ENCODE peak calls at places on chromosome 17, in five cellular contexts. Y, H, M, N and B are unnamed samples.

GRCh38 chr17:927611-928461 is 51.7 kb downstream of the NXN start:
- DNase-seq in M (peak), N (peak), H (no peak), Y (no peak), B (peak)

GRCh38 chr17:59617141-59617757 is 2.4 kb upstream of the CLTC start:
- DNase-seq in N (no peak), Y (no peak), H (no peak), M (no peak), B (no peak)

GRCh38 chr17:18258356-18259038 is at the start of gene FLII:
- DNase-seq in N (peak), M (peak), Y (no peak), H (no peak), B (peak)

GRCh38 chr17:36602924-36603384 is 1.6 kb downstream of the MRM1 start:
- DNase-seq in M (peak), H (peak), Y (peak), N (peak), B (peak)

GRCh38 chr17:7347630-7348477 is 4.1 kb upstream of the KCTD11 start:
- DNase-seq in N (no peak), H (no peak), Y (no peak), M (no peak), B (no peak)

GRCh38 chr17:61579382-61579781 is 11.6 kb downstream of the NACA2 start:
- DNase-seq in N (no peak), Y (no peak), M (no peak), H (no peak), B (no peak)

GRCh38 chr17:6491071-6491700 is 46.9 kb downstream of the PIMREG start:
- DNase-seq in Y (no peak), N (no peak), M (no peak), H (no peak), B (no peak)

GRCh38 chr17:44981221-44981968 is 13.3 kb upstream of the C1QL1 start:
- DNase-seq in H (no peak), Y (no peak), M (no peak), N (peak), B (no peak)